ENCODE peak calls at places on chromosomes 12 and 14, in ten cellular contexts. M is transverse colon, A is stomach, X is HCT116, C is sigmoid colon, Q is spleen, B is upper lobe of left lung, U is esophagus muscularis mucosa, O is breast epithelium, T is endothelial cell of umbilical vein. G is an unnamed sample.

GRCh38 chr14:56195727-56196126 is 77.5 kb downstream of the PELI2 start:
- DNase-seq in M (peak; percentile 37), A (no peak), X (no peak), C (no peak), Q (peak; percentile 85), B (no peak), U (no peak), O (no peak), T (peak; percentile 31), G (no peak)

GRCh38 chr14:74979442-74980397 is 23.0 kb upstream of the EIF2B2 start:
- DNase-seq in M (no peak), A (no peak), X (no peak), C (no peak), Q (no peak), B (no peak), U (no peak), O (no peak), T (peak; percentile 57), G (peak; percentile 51)

GRCh38 chr14:68551045-68551683 is 241.7 kb downstream of the ZFP36L1 start:
- DNase-seq in M (no peak), A (no peak), X (no peak), C (no peak), Q (no peak), B (no peak), U (no peak), O (peak; percentile 16), T (no peak), G (no peak)

GRCh38 chr14:37591311-37591940 is 3.6 kb downstream of the FOXA1 start:
- DNase-seq in M (peak; percentile 51), A (peak; percentile 65), X (no peak), C (no peak), Q (no peak), B (peak; percentile 89), U (no peak), O (no peak), T (no peak), G (peak; percentile 79)

GRCh38 chr12:54759751-54760150 is 94.6 kb upstream of the MUCL1 start:
- DNase-seq in M (no peak), A (no peak), X (peak; percentile 42), C (no peak), Q (no peak), B (no peak), U (no peak), O (no peak), T (no peak), G (peak; percentile 57)

GRCh38 chr12:42987216-42987631 is 397.7 kb upstream of the PRICKLE1 start:
- DNase-seq in M (no peak), A (no peak), X (no peak), C (no peak), Q (no peak), B (no peak), U (no peak), O (no peak), T (no peak), G (no peak)

GRCh38 chr14:89302396-89302950 is 114.6 kb downstream of the FOXN3 start:
- DNase-seq in M (no peak), A (no peak), X (peak; percentile 35), C (no peak), Q (no peak), B (no peak), U (no peak), O (no peak), T (peak; percentile 31), G (no peak)

GRCh38 chr14:99574099-99574880 is 29.7 kb downstream of the CCDC85C start:
- DNase-seq in M (peak; percentile 78), A (peak; percentile 72), X (no peak), C (no peak), Q (no peak), B (no peak), U (no peak), O (no peak), T (no peak), G (peak; percentile 49)

GRCh38 chr12:66829660-66830325 is 150.9 kb upstream of the GRIP1 start:
- DNase-seq in M (no peak), A (no peak), X (no peak), C (no peak), Q (no peak), B (no peak), U (no peak), O (no peak), T (no peak), G (no peak)

GRCh38 chr14:61561657-61562276 is 133.5 kb upstream of the HIF1A start:
- DNase-seq in M (peak; percentile 79), A (peak; percentile 84), X (peak; percentile 82), C (peak; percentile 83), Q (peak; percentile 81), B (no peak), U (no peak), O (peak; percentile 79), T (peak; percentile 99), G (peak; percentile 63)
- TF ChIP-seq POLR2AphosphoS5 in M (peak; percentile 66), A (peak; percentile 96), X (peak; percentile 61), C (peak; percentile 72), Q (peak; percentile 77), B (peak; percentile 94), U (peak; percentile 78), O (peak; percentile 79), T (peak; percentile 99), G (peak; percentile 72)

GRCh38 chr12:118017926-118018325 is 1.4 kb downstream of the RFC5 start:
- DNase-seq in M (no peak), A (no peak), X (no peak), C (no peak), Q (no peak), B (no peak), U (no peak), O (no peak), T (no peak), G (no peak)

GRCh38 chr12:118015944-118016343 is 559 bp upstream of the RFC5 start:
- DNase-seq in M (no peak), A (no peak), X (no peak), C (no peak), Q (no peak), B (no peak), U (no peak), O (no peak), T (no peak), G (no peak)

GRCh38 chr12:118015306-118015705 is 1.2 kb upstream of the RFC5 start:
- DNase-seq in M (no peak), A (no peak), X (no peak), C (no peak), Q (no peak), B (no peak), U (no peak), O (no peak), T (no peak), G (no peak)

GRCh38 chr12:118013283-118013682 is 3.2 kb upstream of the RFC5 start:
- DNase-seq in M (no peak), A (no peak), X (no peak), C (no peak), Q (no peak), B (no peak), U (no peak), O (no peak), T (no peak), G (no peak)

GRCh38 chr12:118016424-118017264 is at the start of gene RFC5:
- DNase-seq in M (peak; percentile 99), A (peak; percentile 99), X (peak; percentile 92), C (peak; percentile 98), Q (peak; percentile 99), B (peak; percentile 98), U (peak; percentile 99), O (peak; percentile 95), T (peak; percentile 98), G (peak; percentile 97)
- H3K4me3 ChIP-seq in M (peak within 1 kb of the TSS; percentile 98), A (peak within 1 kb of the TSS; percentile 90), X (peak within 1 kb of the TSS; percentile 68), C (peak within 1 kb of the TSS; percentile 89), Q (peak within 1 kb of the TSS; percentile 92), B (peak within 1 kb of the TSS; percentile 98), U (peak within 1 kb of the TSS; percentile 72), O (peak within 1 kb of the TSS; percentile 94), T (peak within 1 kb of the TSS; percentile 94), G (peak within 1 kb of the TSS; percentile 85)

GRCh38 chr12:180445-180844 is 33.5 kb downstream of the SLC6A12 start:
- DNase-seq in M (peak; percentile 44), A (peak; percentile 34), X (no peak), C (no peak), Q (no peak), B (no peak), U (peak; percentile 96), O (no peak), T (no peak), G (no peak)

GRCh38 chr12:179885-180284 is 34.1 kb downstream of the SLC6A12 start:
- DNase-seq in M (no peak), A (no peak), X (no peak), C (no peak), Q (no peak), B (no peak), U (no peak), O (no peak), T (no peak), G (no peak)

GRCh38 chr12:182381-182883 is 31.5 kb downstream of the SLC6A12 start:
- DNase-seq in M (no peak), A (no peak), X (no peak), C (no peak), Q (peak; percentile 58), B (no peak), U (no peak), O (no peak), T (no peak), G (no peak)

GRCh38 chr12:179131-179884 is 34.6 kb downstream of the SLC6A12 start:
- DNase-seq in M (no peak), A (no peak), X (no peak), C (no peak), Q (no peak), B (no peak), U (no peak), O (no peak), T (peak; percentile 8), G (no peak)

DNA sequence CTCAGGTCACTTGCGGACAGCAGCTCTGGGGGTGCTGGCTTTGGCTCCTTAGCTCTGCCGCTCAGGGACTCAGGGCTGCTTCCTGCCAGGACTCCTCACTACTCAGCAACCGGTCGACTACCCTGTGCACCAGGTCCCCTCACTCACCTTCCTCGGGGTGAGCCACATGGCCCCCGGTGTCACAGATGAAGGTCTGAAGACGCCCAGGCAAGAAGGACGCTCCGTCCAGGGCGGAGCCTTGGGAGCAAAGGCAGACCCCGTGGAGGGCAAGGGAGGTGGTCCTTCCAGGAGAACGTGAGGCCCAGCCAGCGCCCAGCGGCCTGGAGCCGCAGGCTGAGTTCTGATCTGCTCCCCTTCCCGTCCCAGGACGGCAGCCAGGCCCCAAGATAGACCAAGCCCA is 32.0 kb downstream of the SLC6A12 start:
- DNase-seq in M (no peak), A (no peak), X (no peak), C (no peak), Q (no peak), B (no peak), U (no peak), O (no peak), T (no peak), G (no peak)
- TF ChIP-seq POLR2A in M (no peak), A (no peak), X (no peak), C (no peak), Q (no peak), B (no peak), U (no peak), O (no peak), T (no peak), G (no peak)

DNA sequence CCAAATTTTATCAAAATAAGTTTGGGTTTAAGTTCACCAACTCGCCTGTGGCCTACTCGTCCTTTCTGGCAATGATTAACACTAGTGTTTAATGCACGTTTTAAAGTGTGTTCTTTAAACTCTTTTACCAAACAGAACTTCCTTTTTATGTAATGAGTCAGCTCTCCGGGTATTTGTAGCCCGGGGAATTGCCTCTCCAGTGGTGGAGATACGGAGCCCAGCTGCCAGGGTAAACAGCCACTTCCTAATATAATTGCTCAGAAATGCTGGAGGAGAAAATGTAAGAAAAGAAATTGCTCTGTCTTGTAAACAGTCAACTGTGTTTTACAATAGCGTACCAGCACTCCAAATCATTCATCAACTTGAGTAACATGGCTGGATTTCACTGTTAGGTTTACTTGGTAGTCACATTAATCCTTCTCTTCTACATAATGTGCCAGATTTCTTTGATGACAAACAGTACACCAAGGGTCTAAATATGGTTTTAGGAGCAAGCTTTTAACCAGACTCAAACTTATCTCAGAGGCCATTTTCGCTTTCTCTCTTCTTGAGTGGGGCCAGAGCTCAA is 101.1 kb upstream of the SLC38A2 start:
- DNase-seq in M (peak; percentile 75), A (peak; percentile 71), X (peak; percentile 87), C (peak; percentile 81), Q (peak; percentile 74), B (no peak), U (no peak), O (peak; percentile 40), T (peak; percentile 98), G (peak; percentile 76)
- TF ChIP-seq POLR2AphosphoS5 in M (peak; percentile 49), A (peak; percentile 83), X (peak; percentile 67), C (peak; percentile 74), Q (no peak), B (peak; percentile 67), U (peak; percentile 46), O (peak; percentile 37), T (peak; percentile 86), G (peak; percentile 82)

G was measured in prostate gland.